ENCODE peak calls at places on chromosomes 11 and 22, in eight cellular contexts. Q is stomach, F is ovary, G is adrenal gland, A is endodermal cell, R is neuronal stem cell, T is PC-3, S is adipocyte. D is an unnamed sample.

GRCh38 chr11:5171856-5172255 is 17.3 kb upstream of the OR52A1 start:
- DNase-seq in S (no peak), A (no peak), F (no peak), Q (no peak), R (no peak), G (no peak), T (no peak), D (no peak)

GRCh38 chr11:77027275-77027674 is 6.9 kb upstream of the B3GNT6 start:
- DNase-seq in R (no peak), G (no peak), F (no peak), S (no peak), Q (no peak), T (peak; percentile 98), A (no peak), D (no peak)

GRCh38 chr11:69903206-69903605 is 84.0 kb upstream of the FGF3 start:
- DNase-seq in R (no peak), G (no peak), F (no peak), Q (no peak), T (no peak), A (no peak), S (no peak), D (no peak)

GRCh38 chr11:57566035-57566504 is 1.4 kb downstream of the UBE2L6 start:
- DNase-seq in F (no peak), R (no peak), T (peak; percentile 41), G (peak; percentile 56), A (no peak), S (peak; percentile 79), Q (peak; percentile 59), D (no peak)

GRCh38 chr11:133945087-133945974 is 11.4 kb downstream of the IGSF9B start:
- DNase-seq in G (peak; percentile 15), S (no peak), T (peak; percentile 28), Q (no peak), F (no peak), R (no peak), A (peak; percentile 60), D (peak; percentile 93)

GRCh38 chr11:126969865-126970479 is 30.6 kb downstream of the KIRREL3 start:
- DNase-seq in A (peak; percentile 58), R (no peak), F (no peak), Q (no peak), G (peak; percentile 11), S (peak; percentile 83), T (peak; percentile 37), D (peak; percentile 31)

GRCh38 chr22:35708453-35708852 is 9.2 kb upstream of the APOL5 start:
- DNase-seq in T (no peak), F (no peak), Q (no peak), A (no peak), R (no peak), S (no peak), G (no peak), D (no peak)

GRCh38 chr11:57180964-57181363 is 789 bp upstream of the LRRC55 start:
- DNase-seq in F (no peak), R (no peak), G (no peak), A (no peak), Q (no peak), S (no peak), T (no peak), D (no peak)

GRCh38 chr11:60767388-60767811 is 10.7 kb downstream of the MS4A15 start:
- DNase-seq in Q (no peak), G (no peak), T (no peak), S (no peak), F (no peak), R (no peak), A (peak; percentile 86), D (peak; percentile 38)

DNA sequence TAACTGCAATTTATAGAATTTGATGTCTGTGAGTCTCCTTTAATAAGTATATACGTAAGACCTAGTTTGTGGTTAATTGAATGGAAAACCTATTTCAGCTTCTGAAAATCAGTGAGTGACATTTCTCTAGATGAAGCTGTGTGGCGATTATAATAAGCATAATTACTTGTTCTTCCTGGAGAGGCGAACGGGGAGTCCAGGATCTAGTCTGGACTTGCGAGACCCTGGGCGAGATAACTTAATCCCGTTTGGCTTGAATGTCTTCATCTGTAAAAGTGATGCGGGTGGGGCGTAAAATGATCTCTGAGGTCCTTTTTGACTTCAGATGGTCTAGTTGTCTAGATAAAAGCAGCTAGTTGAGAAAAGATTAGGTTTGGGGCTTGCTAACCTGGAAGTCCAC is 1.1 kb downstream of the PRRG4 start:
- DNase-seq in R (no peak), Q (no peak), F (no peak), G (no peak), S (no peak), T (no peak), A (no peak), D (no peak)
- H3K4me3 ChIP-seq in R (no peak overlapping the region), Q (peak overlapping the region; percentile 76), F (no peak overlapping the region), G (no peak overlapping the region), S (no peak overlapping the region), T (peak overlapping the region; percentile 85), A (no peak overlapping the region), D (no peak overlapping the region)

DNA sequence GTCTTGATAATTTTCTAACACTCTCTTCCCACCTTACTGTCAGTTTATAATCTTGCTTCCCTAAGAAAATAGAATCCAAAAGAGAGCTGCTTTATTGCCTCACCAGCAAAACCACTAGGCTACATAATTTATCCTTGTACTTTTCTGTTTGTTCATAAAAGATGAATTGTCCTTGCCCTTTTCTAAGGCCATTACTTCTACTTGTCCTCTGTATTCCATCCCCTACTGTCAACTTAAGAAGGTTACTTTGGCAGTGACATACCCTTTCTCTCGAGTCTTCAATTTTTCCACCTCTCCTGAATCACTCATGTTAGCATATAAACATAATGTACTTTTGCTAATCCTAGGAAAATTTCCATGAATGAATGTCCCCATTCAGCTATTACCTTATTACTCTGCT is 18.0 kb downstream of the BIRC2 start:
- DNase-seq in R (no peak), S (no peak), G (no peak), T (no peak), F (no peak), Q (no peak), A (no peak), D (no peak)
- H3K36me3 ChIP-seq in R (peaks cover 11% of the 10 kb centered on the region), S (peaks cover 80% of the 10 kb centered on the region), G (peaks cover 50% of the 10 kb centered on the region), T (peaks cover 26% of the 10 kb centered on the region), F (no peaks in the 10 kb centered on the region), Q (peaks cover 78% of the 10 kb centered on the region), A (peaks cover 88% of the 10 kb centered on the region), D (peaks cover 58% of the 10 kb centered on the region)

GRCh38 chr22:37331034-37331428 is 48.7 kb downstream of the CYTH4 start:
- DNase-seq in A (no peak), Q (no peak), R (no peak), S (peak; percentile 48), F (no peak), G (peak; percentile 40), T (peak; percentile 64), D (peak; percentile 60)
- H3K27me3 ChIP-seq in A (peaks cover 62% of the 10 kb centered on the region), Q (peaks cover 23% of the 10 kb centered on the region), R (peaks cover 28% of the 10 kb centered on the region), S (peaks cover 51% of the 10 kb centered on the region), F (no peaks in the 10 kb centered on the region), G (peaks cover 59% of the 10 kb centered on the region), T (no peaks in the 10 kb centered on the region), D (no peaks in the 10 kb centered on the region)

DNA sequence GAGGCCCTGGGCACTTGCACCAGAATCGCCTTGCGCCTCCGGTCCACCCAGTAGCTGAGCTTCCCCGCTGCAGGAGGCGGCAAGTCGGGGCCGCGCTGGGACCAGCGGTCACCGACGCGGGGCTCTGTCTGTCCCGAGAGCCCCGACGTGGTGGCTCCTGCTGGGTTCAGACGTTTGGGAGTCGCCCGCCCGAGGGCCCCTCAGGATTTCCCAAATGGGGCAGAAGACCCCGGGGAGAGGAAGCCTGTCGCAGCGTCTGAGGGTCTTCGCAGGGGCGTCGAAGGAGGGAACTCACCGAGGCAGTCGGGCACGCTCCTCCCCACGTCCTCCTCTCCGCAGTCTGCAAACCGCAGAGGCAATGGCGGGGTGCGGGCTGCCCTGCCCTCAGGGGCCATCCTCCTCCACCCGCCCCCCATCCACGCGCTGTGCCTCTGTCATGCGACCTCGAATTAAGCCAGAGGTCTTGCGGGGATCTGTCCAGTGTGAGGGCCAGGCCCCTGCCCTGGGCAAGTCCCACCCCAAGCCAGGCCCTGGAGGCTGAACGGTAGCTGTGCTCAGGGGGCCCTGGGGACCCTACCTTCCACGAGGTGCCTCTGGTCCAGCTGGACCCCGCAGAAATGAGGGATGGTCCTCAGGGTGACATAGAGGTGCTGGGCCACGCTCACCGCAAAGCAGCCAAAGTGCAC is 12.5 kb downstream of the IL17REL start:
- DNase-seq in Q (no peak), S (no peak), R (no peak), T (no peak), A (peak; percentile 65), F (peak; percentile 25), G (no peak), D (no peak)
- H3K4me3 ChIP-seq in Q (peak overlapping the region; percentile 39), S (no peak overlapping the region), R (peak overlapping the region; percentile 79), T (no peak overlapping the region), A (no peak overlapping the region), F (no peak overlapping the region), G (no peak overlapping the region), D (no peak overlapping the region)

GRCh38 chr11:116870054-116870453 is 32.6 kb upstream of the APOA1 start:
- DNase-seq in S (no peak), R (no peak), T (no peak), A (no peak), Q (no peak), F (no peak), G (no peak), D (no peak)

GRCh38 chr11:116866774-116867455 is 29.5 kb upstream of the APOA1 start:
- DNase-seq in Q (no peak), A (no peak), R (no peak), S (peak; percentile 18), F (no peak), T (no peak), G (no peak), D (no peak)

GRCh38 chr11:116869610-116870009 is 32.2 kb upstream of the APOA1 start:
- DNase-seq in S (no peak), A (no peak), G (no peak), R (no peak), T (no peak), F (no peak), Q (no peak), D (no peak)

GRCh38 chr11:116867619-116868018 is 30.2 kb upstream of the APOA1 start:
- DNase-seq in A (no peak), S (no peak), G (no peak), F (no peak), R (no peak), Q (no peak), T (no peak), D (no peak)

GRCh38 chr11:116868066-116868465 is 30.6 kb upstream of the APOA1 start:
- DNase-seq in F (no peak), R (no peak), Q (no peak), A (no peak), T (no peak), S (no peak), G (no peak), D (no peak)
- H3K36me3 ChIP-seq in F (peaks cover 3% of the 10 kb centered on the region), R (peaks cover 43% of the 10 kb centered on the region), Q (peaks cover 100% of the 10 kb centered on the region), A (peaks cover 92% of the 10 kb centered on the region), T (peaks cover 24% of the 10 kb centered on the region), S (peaks cover 62% of the 10 kb centered on the region), G (peaks cover 47% of the 10 kb centered on the region), D (peaks cover 58% of the 10 kb centered on the region)

DNA sequence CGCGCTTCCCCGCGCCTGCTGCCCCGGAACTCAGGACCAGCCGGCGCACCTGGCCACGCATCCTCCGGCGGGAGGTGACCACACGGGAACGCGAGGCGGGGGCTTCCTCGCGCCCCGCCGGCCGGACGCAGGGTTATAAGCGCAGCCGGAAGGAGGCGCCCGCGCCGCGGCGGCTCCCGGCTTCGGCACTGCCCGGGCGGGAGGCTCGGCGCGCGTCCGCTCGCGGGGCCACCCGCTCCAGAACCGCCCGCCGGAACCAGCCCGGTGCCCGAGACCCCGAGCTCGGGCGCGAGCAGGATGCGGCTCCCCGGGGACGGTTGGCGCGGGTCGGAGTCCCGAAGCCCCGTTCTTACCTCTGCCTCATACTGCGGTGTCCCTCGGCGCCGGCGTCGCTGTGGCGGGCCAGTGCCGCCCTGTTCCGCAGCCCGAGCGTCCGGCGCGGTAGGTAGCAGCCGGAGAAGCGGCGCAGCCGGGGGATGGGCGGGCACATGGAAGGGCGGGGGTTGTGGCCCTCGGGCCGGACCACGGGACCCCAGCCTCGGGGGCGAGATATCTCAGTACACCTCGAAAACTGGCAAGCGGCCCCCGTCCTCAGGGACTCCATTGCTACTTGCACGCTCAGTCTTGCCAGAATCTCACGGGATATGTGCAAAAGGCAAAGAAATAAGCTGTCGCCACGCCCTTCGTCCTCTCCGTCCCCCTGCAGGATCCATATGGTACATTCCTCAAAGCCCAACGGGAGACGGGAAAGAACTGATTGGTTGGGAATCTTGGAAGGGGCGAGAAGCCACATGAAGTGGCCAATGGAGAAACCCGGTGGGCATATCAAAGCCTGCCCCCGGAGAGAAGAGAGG is 23.1 kb downstream of the MICAL3 start:
- DNase-seq in G (peak; percentile 94), F (peak; percentile 92), T (peak; percentile 93), R (peak; percentile 98), S (peak; percentile 97), A (peak; percentile 94), Q (peak; percentile 86), D (peak; percentile 92)
- H3K27me3 ChIP-seq in G (no peaks in the 10 kb centered on the region), F (no peaks in the 10 kb centered on the region), T (no peaks in the 10 kb centered on the region), R (no peaks in the 10 kb centered on the region), S (no peaks in the 10 kb centered on the region), A (no peaks in the 10 kb centered on the region), Q (no peaks in the 10 kb centered on the region), D (no peaks in the 10 kb centered on the region)